ENCODE peak calls at places on chromosomes 5 and 9, in five cellular contexts. R, M, G, A and J are unnamed samples. For H3K9me3, the result is how much of the 10 kb centered on the place peaks cover.

GRCh38 chr5:152331718-152332117 is 73.4 kb downstream of the NMUR2 start:
- DNase-seq in A (no peak), G (no peak), M (no peak), R (no peak), J (no peak)

GRCh38 chr5:97208714-97209113 is 25.7 kb upstream of the RIOK2 start:
- DNase-seq in G (no peak), M (no peak), A (no peak), R (no peak), J (no peak)

GRCh38 chr9:21334969-21335632 is at the start of gene KLHL9:
- DNase-seq in A (peak), G (peak), M (peak), R (no peak), J (peak)

GRCh38 chr5:111509119-111509518 is 3.2 kb downstream of the STARD4 start:
- DNase-seq in M (no peak), R (no peak), A (no peak), G (no peak), J (no peak)

GRCh38 chr9:126518763-126519162 is 95.0 kb upstream of the LMX1B start:
- DNase-seq in R (no peak), M (no peak), G (no peak), A (no peak), J (no peak)

GRCh38 chr9:87751869-87752268 is 25.9 kb downstream of the CTSL start:
- DNase-seq in R (no peak), G (no peak), A (no peak), M (no peak), J (no peak)

GRCh38 chr9:69028754-69029153 is 6.8 kb upstream of the FXN start:
- DNase-seq in R (no peak), M (no peak), A (no peak), G (no peak), J (peak)

GRCh38 chr5:139105621-139106071 is 92.5 kb downstream of the SIL1 start:
- DNase-seq in M (no peak), R (no peak), A (no peak), G (no peak), J (no peak)

GRCh38 chr5:96256795-96257470 is 176.1 kb downstream of the PCSK1 start:
- DNase-seq in A (no peak), R (no peak), M (peak), G (no peak), J (no peak)

GRCh38 chr5:140181002-140181483 is 6.1 kb downstream of the CYSTM1 start:
- DNase-seq in G (no peak), R (no peak), A (no peak), M (no peak), J (no peak)

DNA sequence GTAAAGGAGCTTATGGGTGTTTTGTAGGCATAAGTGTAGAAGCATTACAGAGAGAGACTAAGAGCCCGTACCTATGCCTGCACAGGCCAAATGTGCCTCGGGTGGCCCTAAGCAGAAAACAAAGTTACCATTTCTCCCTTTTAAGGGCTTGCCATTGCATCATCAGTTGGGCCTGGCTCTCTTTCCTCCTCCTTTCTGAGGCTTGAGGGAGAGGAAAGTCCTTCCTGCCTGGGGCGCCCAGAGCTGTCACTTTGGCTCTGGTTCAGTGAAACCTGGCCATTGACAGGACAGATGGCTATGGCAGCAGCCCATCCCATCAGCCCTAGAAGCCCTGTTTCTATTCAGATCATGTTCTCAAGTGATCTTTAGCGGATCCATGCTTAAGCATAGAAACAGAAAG is 293.3 kb downstream of the YTHDC2 start:
- DNase-seq in G (no peak), R (no peak), M (no peak), A (no peak), J (no peak)
- H3K27ac ChIP-seq in G (no peak), R (no peak), M (no peak), A (peak), J (no peak)

GRCh38 chr9:16278420-16278999 is 592.0 kb downstream of the BNC2 start:
- DNase-seq in A (no peak), G (peak), M (no peak), R (no peak), J (no peak)
- TF ChIP-seq CTCF in A (no peak), G (no peak), M (no peak), R (no peak), J (no peak)

GRCh38 chr9:96135904-96136303 is 166.1 kb downstream of the HSD17B3 start:
- DNase-seq in R (no peak), M (no peak), G (no peak), A (no peak), J (no peak)
- H3K9me3 ChIP-seq in R (under half), M (under half), G (under half), A (under half), J (under half)

GRCh38 chr5:124990723-124991122 is 244.3 kb upstream of the ZNF608 start:
- DNase-seq in G (no peak), R (no peak), M (no peak), A (no peak), J (no peak)

GRCh38 chr5:124997186-124997893 is 250.9 kb upstream of the ZNF608 start:
- DNase-seq in A (no peak), R (no peak), M (no peak), G (no peak), J (no peak)

GRCh38 chr5:124996023-124996763 is 249.8 kb upstream of the ZNF608 start:
- DNase-seq in G (no peak), A (no peak), M (no peak), R (no peak), J (no peak)

GRCh38 chr5:124996764-124997077 is 250.3 kb upstream of the ZNF608 start:
- DNase-seq in M (no peak), G (no peak), R (no peak), A (no peak), J (no peak)

DNA sequence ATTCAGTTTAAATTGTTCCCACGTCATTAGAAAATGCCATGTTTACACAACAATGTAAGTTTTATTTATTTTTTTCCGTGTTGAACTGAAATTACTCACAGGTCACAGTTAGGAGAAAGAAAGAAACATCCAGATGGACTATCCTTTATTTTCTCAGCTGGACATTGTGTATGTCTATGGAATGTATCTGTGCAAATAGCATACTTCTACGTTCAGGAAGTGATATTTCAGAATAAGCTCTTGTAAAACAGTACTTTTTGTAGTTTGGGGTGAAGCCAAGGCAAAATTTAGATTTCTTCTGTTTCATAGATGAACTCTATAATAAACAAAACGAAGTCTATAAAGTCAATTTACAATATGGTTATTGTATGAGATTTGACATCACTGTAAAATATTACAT is 249.0 kb upstream of the ZNF608 start:
- DNase-seq in G (no peak), M (peak), A (no peak), R (peak), J (no peak)
- H3K27ac ChIP-seq in G (no peak), M (no peak), A (no peak), R (peak), J (no peak)

GRCh38 chr9:13279284-13280162 is at the start of gene MPDZ:
- DNase-seq in M (no peak), G (peak), R (no peak), A (peak), J (no peak)
- TF ChIP-seq CTCF in M (no peak), G (peak), R (no peak), A (peak), J (no peak)

GRCh38 chr9:8364021-8364782 is 564.6 kb upstream of the DMAC1 start:
- DNase-seq in M (no peak), G (no peak), R (no peak), A (no peak), J (no peak)

GRCh38 chr9:8365466-8366160 is 566.0 kb upstream of the DMAC1 start:
- DNase-seq in M (no peak), G (no peak), A (no peak), R (no peak), J (no peak)

GRCh38 chr9:8366161-8366926 is 566.8 kb upstream of the DMAC1 start:
- DNase-seq in R (no peak), M (no peak), A (no peak), G (no peak), J (no peak)

GRCh38 chr9:8362250-8362649 is 562.7 kb upstream of the DMAC1 start:
- DNase-seq in A (no peak), M (no peak), R (no peak), G (no peak), J (no peak)

DNA sequence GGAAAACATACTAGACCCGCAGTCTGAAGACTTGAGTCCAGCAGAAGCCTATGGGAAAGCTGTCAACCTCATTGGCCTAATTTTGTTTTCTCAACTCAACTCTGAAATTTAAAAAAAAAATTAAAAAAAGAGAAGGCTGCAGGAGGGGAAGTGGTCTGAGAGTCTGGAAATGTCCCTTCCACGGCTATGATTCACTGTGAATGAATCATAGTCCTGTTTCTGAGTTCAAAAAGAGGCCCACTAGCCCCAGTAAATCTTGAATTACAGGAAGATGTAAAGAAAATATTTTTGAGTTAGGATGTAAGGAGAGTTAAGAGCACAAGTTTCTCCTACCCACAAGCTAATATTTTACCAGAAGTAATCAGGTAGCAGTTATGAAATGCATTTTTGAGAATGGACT is 565.5 kb upstream of the DMAC1 start:
- DNase-seq in R (no peak), G (no peak), M (peak), A (no peak), J (no peak)
- H3K9me3 ChIP-seq in R (under half), G (under half), M (under half), A (under half), J (under half)

DNA sequence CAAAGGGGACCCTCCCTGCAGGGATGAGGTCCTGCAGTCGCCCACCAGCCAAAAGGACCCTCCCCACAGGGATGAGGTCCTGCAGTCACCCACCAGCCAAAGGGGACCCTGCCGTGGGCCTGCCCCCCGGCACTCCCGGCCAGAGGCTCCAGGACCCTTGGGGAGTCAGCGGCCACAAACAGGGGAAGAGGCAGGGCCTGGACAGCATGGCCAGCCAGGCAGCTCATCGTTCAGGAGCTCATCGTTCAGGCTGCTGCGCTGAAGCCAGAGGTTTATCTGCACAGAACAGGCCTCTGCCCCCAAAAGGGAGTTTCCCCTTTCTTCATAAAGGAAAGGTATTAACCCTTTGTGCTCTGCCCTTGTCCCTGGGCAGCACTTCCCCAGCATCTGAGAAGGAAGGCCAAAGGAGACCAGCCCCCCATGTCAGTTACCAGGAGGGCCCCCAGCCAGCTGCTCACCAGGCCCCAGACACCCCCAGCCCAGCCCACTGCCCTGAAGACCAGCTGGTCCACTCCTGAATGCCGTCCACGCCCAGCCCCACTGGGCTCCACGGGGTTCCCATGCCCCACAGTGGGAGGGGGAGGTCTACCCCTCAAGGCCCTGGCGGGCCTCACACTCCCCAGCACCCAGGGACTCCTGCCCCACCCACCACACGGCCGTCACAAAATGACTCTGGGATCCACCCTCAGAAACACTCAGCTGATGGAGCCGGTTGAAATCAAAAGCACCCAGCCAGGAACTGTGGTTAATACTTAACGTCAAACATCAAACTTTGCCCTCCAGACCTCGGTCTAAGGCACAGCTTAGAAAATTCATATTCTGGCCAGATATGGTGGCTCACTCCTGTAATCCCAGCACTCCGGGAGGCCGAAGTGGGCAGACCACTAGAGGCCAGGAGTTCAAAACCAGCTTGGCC is 6.3 kb downstream of the SLC12A7 start:
- DNase-seq in R (no peak), M (no peak), A (no peak), G (peak), J (peak)
- H3K27ac ChIP-seq in R (peak), M (no peak), A (peak), G (peak), J (peak)

GRCh38 chr9:94918038-94918753 is 191.7 kb downstream of the AOPEP start:
- DNase-seq in G (no peak), M (no peak), A (no peak), R (no peak), J (no peak)
- TF ChIP-seq CTCF in G (no peak), M (no peak), A (no peak), R (no peak), J (no peak)

GRCh38 chr9:132614324-132614723 is 31.9 kb downstream of the BARHL1 start:
- DNase-seq in M (no peak), G (no peak), R (no peak), A (no peak), J (no peak)

GRCh38 chr9:132609829-132610228 is 27.4 kb downstream of the BARHL1 start:
- DNase-seq in G (no peak), R (no peak), M (peak), A (no peak), J (no peak)

GRCh38 chr9:132605387-132605786 is 23.0 kb downstream of the BARHL1 start:
- DNase-seq in A (no peak), R (no peak), M (no peak), G (no peak), J (no peak)

GRCh38 chr9:132610661-132611060 is 28.3 kb downstream of the BARHL1 start:
- DNase-seq in M (no peak), A (no peak), G (no peak), R (no peak), J (no peak)

GRCh38 chr9:132609184-132609583 is 26.8 kb downstream of the BARHL1 start:
- DNase-seq in M (no peak), R (no peak), G (no peak), A (no peak), J (no peak)
- H3K9me3 ChIP-seq in M (under half), R (under half), G (under half), A (under half), J (under half)

DNA sequence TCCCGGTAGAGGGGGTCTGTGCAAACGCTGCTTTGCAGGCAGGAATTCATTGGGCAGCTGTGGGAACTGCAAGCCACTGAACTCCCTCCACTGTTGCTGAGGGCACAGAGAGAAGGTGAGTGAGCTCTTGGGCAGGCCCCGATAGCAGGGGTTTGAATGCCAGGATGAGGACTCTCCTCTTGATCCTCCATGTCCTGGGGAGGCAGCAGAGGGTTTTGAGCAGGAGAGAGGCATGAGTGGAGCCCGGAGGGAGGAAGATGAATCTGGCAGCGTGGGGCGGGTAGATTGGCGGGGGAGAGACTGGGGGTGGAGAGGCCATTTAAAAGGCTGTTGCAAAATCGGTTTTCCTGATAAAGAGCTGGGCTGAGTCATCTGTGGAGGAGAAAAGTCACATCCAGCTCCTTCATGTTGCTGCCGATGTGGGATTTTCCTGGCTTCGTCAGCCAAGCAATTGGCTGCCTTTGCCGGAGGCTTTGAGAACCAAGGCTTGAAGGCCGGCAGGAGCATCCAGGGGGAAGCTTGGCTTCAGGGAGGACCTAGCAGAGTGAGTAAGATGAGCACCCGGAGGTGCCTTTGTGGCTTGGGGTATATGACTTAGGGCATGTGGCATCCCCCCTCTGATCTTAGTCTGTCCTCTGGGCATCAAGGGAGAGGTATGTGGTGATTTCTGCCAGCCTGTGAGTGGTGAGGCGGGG is at the start of gene SYNPO:
- DNase-seq in R (no peak), G (peak), M (peak), A (peak), J (no peak)
- H3K27ac ChIP-seq in R (peak), G (peak), M (peak), A (peak), J (no peak)